ENCODE peak calls at places on chromosomes 5 and 9, in four cellular contexts. C, V, X and R are unnamed samples.

GRCh38 chr9:98075332-98075805 is 18.8 kb downstream of the NANS start:
- DNase-seq in X (peak), C (no peak), V (peak), R (peak)

GRCh38 chr9:25003686-25004085 is 458.0 kb upstream of the IZUMO3 start:
- DNase-seq in C (no peak), V (no peak), X (no peak), R (no peak)

GRCh38 chr9:88536951-88537742 is 2.2 kb downstream of the NXNL2 start:
- DNase-seq in C (no peak), V (peak), X (peak), R (no peak)

GRCh38 chr5:31935702-31936347 is 238.3 kb downstream of the GOLPH3 start:
- DNase-seq in V (no peak), X (no peak), C (no peak), R (peak)

GRCh38 chr9:130226112-130226511 is 39.4 kb upstream of the HMCN2 start:
- DNase-seq in V (no peak), C (no peak), X (peak), R (no peak)

GRCh38 chr5:33837301-33837700 is 54.5 kb downstream of the ADAMTS12 start:
- DNase-seq in V (no peak), X (no peak), C (no peak), R (no peak)

GRCh38 chr9:114616684-114617520 is 5.8 kb downstream of the TMEM268 start:
- DNase-seq in V (no peak), C (no peak), X (no peak), R (no peak)

GRCh38 chr5:37842048-37842447 is 2.2 kb upstream of the GDNF start:
- DNase-seq in C (no peak), V (no peak), X (no peak), R (no peak)

GRCh38 chr5:134053840-134054338 is 49.1 kb upstream of the VDAC1 start:
- DNase-seq in C (no peak), X (peak), V (peak), R (peak)

GRCh38 chr5:100430268-100430900 is 104.8 kb upstream of the FAM174A start:
- DNase-seq in C (no peak), X (peak), V (no peak), R (peak)

GRCh38 chr9:93132287-93132927 is 1.6 kb downstream of the NINJ1 start:
- DNase-seq in C (no peak), X (peak), V (peak), R (no peak)

GRCh38 chr9:72454871-72455471 is 66.4 kb upstream of the TMC1 start:
- DNase-seq in X (no peak), C (no peak), V (no peak), R (peak)

DNA sequence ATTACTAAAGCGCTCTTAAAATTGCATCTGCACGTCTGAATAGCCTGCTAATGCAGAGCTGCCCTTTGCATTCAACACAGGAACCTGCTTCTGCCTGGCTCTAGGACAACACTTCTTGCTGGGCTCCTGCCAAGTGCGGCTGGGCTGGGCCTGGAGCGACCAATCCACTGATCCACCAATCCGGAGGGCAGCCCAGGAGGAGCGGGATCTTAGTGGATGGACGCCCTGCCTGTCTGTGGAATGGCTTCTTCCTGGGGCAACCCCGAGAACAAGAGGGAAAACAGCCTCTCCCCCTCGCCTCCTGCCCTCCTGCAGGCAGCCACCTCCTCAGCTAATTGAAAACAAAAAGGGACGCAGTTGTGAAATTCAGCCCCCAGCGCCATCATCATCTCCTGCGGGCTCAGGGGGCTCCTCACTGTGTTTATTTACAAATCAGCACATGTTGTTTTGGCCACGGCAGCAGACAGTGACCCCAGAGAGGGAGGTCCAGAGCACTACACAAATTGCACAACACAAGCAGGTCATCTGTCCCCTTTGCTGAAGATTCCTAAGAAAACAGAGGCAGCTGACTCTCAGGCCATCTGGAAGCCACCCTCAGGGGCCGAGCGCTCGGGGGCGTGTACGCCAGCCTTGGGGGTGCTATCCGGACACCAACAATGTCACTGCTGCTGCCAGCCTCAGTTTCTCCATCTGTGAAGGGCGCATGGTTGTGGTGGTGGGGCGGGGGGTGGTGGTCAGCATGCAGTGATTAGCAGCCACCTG is 57.3 kb downstream of the GADD45G start:
- DNase-seq in V (peak), C (peak), X (peak), R (peak)
- H3K4me3 ChIP-seq in V (peak), C (peak), X (no peak), R (peak)

GRCh38 chr5:129113867-129114266 is 19.3 kb downstream of the ISOC1 start:
- DNase-seq in X (no peak), C (no peak), V (no peak), R (no peak)
- TF ChIP-seq CTCF in X (peak), C (no peak), V (no peak), R (no peak)

DNA sequence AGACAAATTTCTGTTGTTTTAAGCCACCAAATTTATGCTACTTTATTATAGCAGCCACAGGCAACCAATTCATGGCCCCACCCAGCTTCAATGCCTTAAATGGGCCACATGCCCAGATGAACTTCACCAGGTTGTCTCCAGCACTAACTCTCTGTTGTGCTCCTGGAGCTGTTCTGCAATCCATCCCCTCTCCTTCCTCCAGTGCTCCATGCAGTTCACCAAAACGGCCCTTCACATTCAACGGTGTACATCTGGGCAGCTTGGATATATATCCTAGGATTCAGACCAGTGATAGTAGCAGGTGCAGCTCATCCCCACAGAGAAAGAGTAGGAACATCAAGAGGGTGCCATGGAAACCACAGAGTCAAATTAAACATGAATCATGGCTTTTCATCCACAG is 134.6 kb downstream of the MED10 start:
- DNase-seq in X (no peak), C (no peak), V (no peak), R (no peak)
- H3K4me3 ChIP-seq in X (no peak), C (no peak), V (no peak), R (no peak)

GRCh38 chr5:163437309-163438182 is at the start of gene CCNG1:
- DNase-seq in X (peak), V (peak), C (peak), R (peak)
- TF ChIP-seq CTCF in X (no peak), V (no peak), C (no peak), R (no peak)

GRCh38 chr5:52065182-52065581 is 681.9 kb downstream of the ISL1 start:
- DNase-seq in V (no peak), X (no peak), C (no peak), R (no peak)
- H3K4me3 ChIP-seq in V (no peak), X (no peak), C (no peak), R (no peak)

GRCh38 chr5:122156724-122157325 is 27.5 kb downstream of the ZNF474 start:
- DNase-seq in V (peak), C (no peak), X (no peak), R (peak)
- TF ChIP-seq CTCF in V (peak), C (peak), X (peak), R (peak)

GRCh38 chr5:60517094-60517694 is 182.8 kb downstream of the DEPDC1B start:
- DNase-seq in V (no peak), C (no peak), X (no peak), R (no peak)

GRCh38 chr5:60517850-60518249 is 182.1 kb downstream of the DEPDC1B start:
- DNase-seq in V (no peak), C (no peak), X (no peak), R (no peak)

GRCh38 chr5:60521379-60522298 is 178.3 kb downstream of the DEPDC1B start:
- DNase-seq in X (peak), C (no peak), V (no peak), R (no peak)

GRCh38 chr5:60520451-60521210 is 179.3 kb downstream of the DEPDC1B start:
- DNase-seq in C (no peak), V (no peak), X (no peak), R (no peak)

DNA sequence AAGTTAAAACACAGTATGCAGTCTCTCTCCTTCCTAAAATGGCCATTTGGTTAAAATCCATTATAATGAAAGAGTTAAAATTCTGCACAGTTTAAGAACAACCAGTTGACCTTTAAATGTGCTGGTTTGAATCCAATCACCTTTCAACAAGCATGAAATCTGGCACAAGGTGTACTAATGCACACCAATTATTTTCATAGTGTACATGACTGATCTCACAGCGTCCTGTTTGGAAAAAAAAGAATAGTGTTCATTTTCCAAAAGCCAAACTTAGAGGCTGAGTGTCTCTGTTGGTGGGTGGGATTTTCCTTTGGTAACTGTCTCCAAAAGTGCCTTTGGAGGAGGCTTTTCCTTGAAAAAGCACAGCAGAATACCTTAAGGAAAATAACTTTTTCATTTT is 180.6 kb downstream of the DEPDC1B start:
- DNase-seq in C (no peak), X (no peak), V (no peak), R (no peak)
- H3K4me3 ChIP-seq in C (no peak), X (no peak), V (no peak), R (no peak)